ENCODE peak calls at places on chromosomes 2 and 18, in six cellular contexts. A is hepatic stellate cell; F is activated T-cell treated with anti-CD3 and anti-CD28 coated beads, Interleukin-2, amount 50 U/mL, for 1 hour; X is HS-5; W is glutamatergic neuron; M is NCI-H1105. C is an unnamed sample.

GRCh38 chr18:23967321-23968089 is 47.0 kb upstream of the TTC39C start:
- DNase-seq in A (no peak), F (peak), X (no peak), W (no peak), M (no peak), C (no peak)

GRCh38 chr2:204863351-204863750 is 318.1 kb downstream of the PARD3B start:
- DNase-seq in A (peak), F (no peak), X (no peak), W (no peak), M (no peak), C (no peak)

GRCh38 chr18:12236934-12237832 is 17.0 kb upstream of the CIDEA start:
- DNase-seq in A (peak), F (peak), X (no peak), W (peak), M (peak), C (peak)

GRCh38 chr2:120988051-120988707 is 252.5 kb downstream of the GLI2 start:
- DNase-seq in A (no peak), F (no peak), X (no peak), W (peak), M (no peak), C (no peak)

GRCh38 chr2:147331790-147332419 is 512.9 kb upstream of the ACVR2A start:
- DNase-seq in A (no peak), F (no peak), X (no peak), W (no peak), M (no peak), C (peak)

GRCh38 chr2:43038034-43038719 is 188.2 kb downstream of the ZFP36L2 start:
- DNase-seq in A (no peak), F (no peak), X (no peak), W (no peak), M (no peak), C (no peak)

GRCh38 chr18:60053747-60054304 is 154.0 kb downstream of the PMAIP1 start:
- DNase-seq in A (peak), F (no peak), X (peak), W (no peak), M (no peak), C (no peak)

GRCh38 chr18:70296781-70297180 is 7.9 kb downstream of the SOCS6 start:
- DNase-seq in A (no peak), F (no peak), X (no peak), W (no peak), M (no peak), C (no peak)

GRCh38 chr18:9869713-9870430 is 15.9 kb upstream of the TXNDC2 start:
- DNase-seq in A (peak), F (no peak), X (peak), W (no peak), M (no peak), C (no peak)

GRCh38 chr2:125582521-125582920 is 1073.4 kb upstream of the GYPC start:
- DNase-seq in A (no peak), F (no peak), X (no peak), W (no peak), M (no peak), C (no peak)

GRCh38 chr2:215830313-215830712 is 183.0 kb downstream of the MREG start:
- DNase-seq in A (no peak), F (no peak), X (peak), W (peak), M (no peak), C (no peak)

GRCh38 chr2:69026026-69026425 is 13.0 kb downstream of the ANTXR1 start:
- DNase-seq in A (no peak), F (no peak), X (no peak), W (no peak), M (no peak), C (peak)

GRCh38 chr2:149084924-149085795 is 46.7 kb downstream of the LYPD6B start:
- DNase-seq in A (no peak), F (no peak), X (no peak), W (no peak), M (no peak), C (no peak)

GRCh38 chr2:97870396-97870843 is 125.3 kb downstream of the TMEM131 start:
- DNase-seq in A (peak), F (no peak), X (peak), W (no peak), M (no peak), C (peak)

GRCh38 chr18:9095297-9096012 is 7.0 kb upstream of the NDUFV2 start:
- DNase-seq in A (peak), F (peak), X (no peak), W (no peak), M (no peak), C (no peak)

GRCh38 chr18:63440219-63440618 is 17.9 kb upstream of the VPS4B start:
- DNase-seq in A (no peak), F (no peak), X (no peak), W (no peak), M (no peak), C (no peak)

GRCh38 chr2:36380624-36381481 is 25.3 kb downstream of the CRIM1 start:
- DNase-seq in A (peak), F (no peak), X (no peak), W (no peak), M (no peak), C (no peak)

GRCh38 chr2:209619782-209620181 is 151.8 kb upstream of the UNC80 start:
- DNase-seq in A (no peak), F (no peak), X (no peak), W (no peak), M (no peak), C (no peak)

GRCh38 chr2:64260817-64261216 is 116.6 kb upstream of the PELI1 start:
- DNase-seq in A (no peak), F (peak), X (no peak), W (no peak), M (no peak), C (no peak)

GRCh38 chr18:4750392-4751346 is 295.6 kb upstream of the DLGAP1 start:
- DNase-seq in A (no peak), F (no peak), X (no peak), W (no peak), M (no peak), C (no peak)

GRCh38 chr2:181678744-181679543 is 1.4 kb downstream of the NEUROD1 start:
- DNase-seq in A (no peak), F (no peak), X (no peak), W (no peak), M (no peak), C (no peak)

GRCh38 chr18:8423051-8423558 is 186.1 kb upstream of the RAB12 start:
- DNase-seq in A (peak), F (no peak), X (no peak), W (peak), M (no peak), C (no peak)

GRCh38 chr2:200829258-200829655 is 17.5 kb downstream of the BZW1 start:
- DNase-seq in A (no peak), F (no peak), X (no peak), W (no peak), M (no peak), C (no peak)

GRCh38 chr2:124027182-124027581 is 2.1 kb downstream of the CNTNAP5 start:
- DNase-seq in A (peak), F (no peak), X (peak), W (peak), M (peak), C (peak)

GRCh38 chr2:83006991-83007390 is 1452.1 kb downstream of the SUCLG1 start:
- DNase-seq in A (peak), F (no peak), X (no peak), W (no peak), M (no peak), C (no peak)

GRCh38 chr18:63074987-63075404 is 244.6 kb downstream of the BCL2 start:
- DNase-seq in A (peak), F (peak), X (no peak), W (peak), M (peak), C (no peak)

GRCh38 chr18:74197705-74198341 is 49.5 kb downstream of the TIMM21 start:
- DNase-seq in A (no peak), F (no peak), X (no peak), W (no peak), M (no peak), C (no peak)

GRCh38 chr2:117631141-117631540 is 183.3 kb upstream of the DDX18 start:
- DNase-seq in A (no peak), F (no peak), X (no peak), W (no peak), M (no peak), C (no peak)

GRCh38 chr2:144942516-144943256 is 422.8 kb upstream of the ZEB2 start:
- DNase-seq in A (peak), F (no peak), X (peak), W (no peak), M (no peak), C (no peak)

GRCh38 chr2:146229513-146230155 is 1615.2 kb upstream of the ACVR2A start:
- DNase-seq in A (no peak), F (no peak), X (no peak), W (no peak), M (no peak), C (no peak)

GRCh38 chr2:126886201-126886905 is 12.3 kb upstream of the TEX51 start:
- DNase-seq in A (peak), F (peak), X (no peak), W (peak), M (no peak), C (no peak)

GRCh38 chr2:45681675-45682074 is 30.2 kb downstream of the PRKCE start:
- DNase-seq in A (peak), F (no peak), X (peak), W (peak), M (no peak), C (no peak)

GRCh38 chr2:15748736-15749323 is 157.2 kb downstream of the DDX1 start:
- DNase-seq in A (no peak), F (no peak), X (no peak), W (peak), M (no peak), C (no peak)

GRCh38 chr2:149989447-149990063 is 402.0 kb upstream of the MMADHC start:
- DNase-seq in A (no peak), F (no peak), X (peak), W (no peak), M (no peak), C (no peak)

GRCh38 chr18:45167631-45168225 is 447.5 kb upstream of the SLC14A2 start:
- DNase-seq in A (no peak), F (no peak), X (peak), W (no peak), M (no peak), C (no peak)

GRCh38 chr2:36780231-36780808 is 83.8 kb downstream of the VIT start:
- DNase-seq in A (peak), F (no peak), X (peak), W (no peak), M (no peak), C (peak)

GRCh38 chr18:76875390-76876330 is 53.3 kb downstream of the ZNF236 start:
- DNase-seq in A (no peak), F (no peak), X (no peak), W (peak), M (peak), C (peak)